ENCODE peak calls at places on chromosomes 11 and 22, in seven cellular contexts. D, I, A, F, E, N and J are unnamed samples.

GRCh38 chr22:39012525-39013516 is 1.2 kb upstream of the APOBEC3C start:
- DNase-seq in F (no peak), E (no peak), N (no peak), A (no peak), I (no peak), D (no peak), J (no peak)

GRCh38 chr11:129972596-129972995 is 30.0 kb downstream of the PRDM10 start:
- DNase-seq in D (peak; percentile 23), A (no peak), E (no peak), F (no peak), N (no peak), I (no peak), J (no peak)

GRCh38 chr22:38696606-38697005 is 4.1 kb downstream of the JOSD1 start:
- DNase-seq in F (peak; percentile 41), I (no peak), A (peak; percentile 61), D (no peak), N (no peak), E (no peak), J (peak; percentile 80)

GRCh38 chr11:112555491-112556364 is 295.1 kb upstream of the PLET1 start:
- DNase-seq in I (peak; percentile 48), D (peak; percentile 54), N (peak; percentile 63), E (no peak), A (peak; percentile 12), F (peak; percentile 39), J (peak; percentile 16)

GRCh38 chr11:45906965-45907591 is at the start of gene FREY1:
- DNase-seq in I (no peak), F (no peak), A (no peak), N (peak; percentile 60), D (no peak), E (no peak), J (no peak)

GRCh38 chr22:23547818-23548500 is 32.1 kb downstream of the IGLL1 start:
- DNase-seq in D (no peak), I (no peak), A (no peak), E (no peak), N (no peak), F (no peak), J (no peak)

GRCh38 chr11:59174664-59175033 is 2.7 kb downstream of the DTX4 start:
- DNase-seq in N (no peak), A (peak; percentile 24), F (no peak), E (no peak), I (no peak), D (no peak), J (no peak)

GRCh38 chr22:45923812-45924211 is 53.1 kb downstream of the WNT7B start:
- DNase-seq in F (no peak), E (no peak), D (no peak), I (no peak), A (no peak), N (peak; percentile 75), J (no peak)

GRCh38 chr11:60625262-60625661 is 74.2 kb upstream of the MS4A8 start:
- DNase-seq in N (peak; percentile 72), A (peak; percentile 24), E (no peak), F (no peak), D (no peak), I (no peak), J (peak; percentile 70)

GRCh38 chr11:35553831-35554230 is 28.4 kb upstream of the PAMR1 start:
- DNase-seq in D (no peak), E (no peak), N (no peak), F (no peak), A (peak; percentile 2), I (no peak), J (peak; percentile 84)

GRCh38 chr11:111541209-111542061 is 915 bp downstream of the LAYN start:
- DNase-seq in A (no peak), E (no peak), F (no peak), N (peak; percentile 34), I (peak; percentile 46), D (peak; percentile 9), J (peak; percentile 40)

GRCh38 chr11:1937616-1938342 is 9.4 kb upstream of the MRPL23 start:
- DNase-seq in D (no peak), I (no peak), A (no peak), E (no peak), N (no peak), F (peak; percentile 14), J (no peak)

GRCh38 chr22:44753189-44754042 is 1.0 kb downstream of the ARHGAP8 start:
- DNase-seq in I (no peak), E (no peak), D (no peak), F (no peak), A (no peak), N (peak; percentile 36), J (peak; percentile 55)

GRCh38 chr11:127259118-127259517 is 258.5 kb upstream of the KIRREL3 start:
- DNase-seq in I (no peak), N (no peak), D (no peak), E (no peak), F (no peak), A (no peak), J (no peak)

GRCh38 chr11:110850846-110851245 is 138.6 kb upstream of the ARHGAP20 start:
- DNase-seq in E (no peak), I (no peak), N (no peak), F (no peak), D (no peak), A (no peak), J (no peak)

GRCh38 chr11:17013548-17014320 is 480 bp downstream of the PLEKHA7 start:
- DNase-seq in I (no peak), D (peak; percentile 3), N (peak; percentile 75), F (no peak), A (no peak), E (no peak), J (no peak)

GRCh38 chr11:35144103-35144741 is 5.3 kb downstream of the CD44 start:
- DNase-seq in A (no peak), D (no peak), E (no peak), I (no peak), N (no peak), F (peak; percentile 77), J (peak; percentile 53)

GRCh38 chr11:72856551-72857342 is 42.5 kb downstream of the ATG16L2 start:
- DNase-seq in D (no peak), F (no peak), I (no peak), E (no peak), N (no peak), A (no peak), J (no peak)

GRCh38 chr22:50612715-50613221 is 12.2 kb downstream of the MAPK8IP2 start:
- DNase-seq in N (peak; percentile 16), E (no peak), F (no peak), D (no peak), I (no peak), A (no peak), J (no peak)

GRCh38 chr11:100727410-100727809 is 40.3 kb downstream of the ARHGAP42 start:
- DNase-seq in F (no peak), N (no peak), A (no peak), E (no peak), D (no peak), I (peak; percentile 52), J (peak; percentile 63)

GRCh38 chr11:119673389-119674336 is 55.3 kb downstream of the NECTIN1 start:
- DNase-seq in D (no peak), F (no peak), I (no peak), N (peak; percentile 40), A (no peak), E (no peak), J (no peak)

GRCh38 chr11:108511851-108512474 is 13.8 kb upstream of the POGLUT3 start:
- DNase-seq in I (no peak), N (no peak), E (no peak), F (no peak), D (no peak), A (peak; percentile 23), J (peak; percentile 76)
- H3K27ac ChIP-seq in I (no peak overlapping the region), N (no peak overlapping the region), E (no peak overlapping the region), F (no peak overlapping the region), D (no peak overlapping the region), A (no peak overlapping the region), J (no peak overlapping the region)

GRCh38 chr11:75432911-75433321 is at the start of gene KLHL35:
- DNase-seq in F (no peak), A (no peak), D (no peak), N (no peak), E (no peak), I (no peak), J (no peak)

GRCh38 chr11:75430692-75431532 is 2.1 kb downstream of the KLHL35 start:
- DNase-seq in D (no peak), A (no peak), F (no peak), E (no peak), I (no peak), N (no peak), J (no peak)

GRCh38 chr11:75433443-75433842 is 440 bp upstream of the KLHL35 start:
- DNase-seq in I (no peak), A (no peak), D (no peak), N (no peak), E (no peak), F (no peak), J (no peak)

GRCh38 chr11:75429902-75430691 is 2.9 kb downstream of the KLHL35 start:
- DNase-seq in E (peak; percentile 44), A (peak; percentile 76), N (peak; percentile 77), D (no peak), F (peak; percentile 59), I (peak; percentile 60), J (peak; percentile 27)

GRCh38 chr11:75431533-75432525 is 1.2 kb downstream of the KLHL35 start:
- DNase-seq in I (no peak), D (no peak), F (no peak), N (peak; percentile 38), E (no peak), A (peak; percentile 32), J (no peak)
- H3K27ac ChIP-seq in I (no peak overlapping the region), D (no peak overlapping the region), F (no peak overlapping the region), N (no peak overlapping the region), E (no peak overlapping the region), A (no peak overlapping the region), J (no peak overlapping the region)

GRCh38 chr11:66624450-66624849 is 8.0 kb downstream of the RBM14 start:
- DNase-seq in A (no peak), F (no peak), D (no peak), E (no peak), N (no peak), I (no peak), J (no peak)
- H3K27ac ChIP-seq in A (no peak overlapping the region), F (no peak overlapping the region), D (no peak overlapping the region), E (no peak overlapping the region), N (no peak overlapping the region), I (no peak overlapping the region), J (no peak overlapping the region)

DNA sequence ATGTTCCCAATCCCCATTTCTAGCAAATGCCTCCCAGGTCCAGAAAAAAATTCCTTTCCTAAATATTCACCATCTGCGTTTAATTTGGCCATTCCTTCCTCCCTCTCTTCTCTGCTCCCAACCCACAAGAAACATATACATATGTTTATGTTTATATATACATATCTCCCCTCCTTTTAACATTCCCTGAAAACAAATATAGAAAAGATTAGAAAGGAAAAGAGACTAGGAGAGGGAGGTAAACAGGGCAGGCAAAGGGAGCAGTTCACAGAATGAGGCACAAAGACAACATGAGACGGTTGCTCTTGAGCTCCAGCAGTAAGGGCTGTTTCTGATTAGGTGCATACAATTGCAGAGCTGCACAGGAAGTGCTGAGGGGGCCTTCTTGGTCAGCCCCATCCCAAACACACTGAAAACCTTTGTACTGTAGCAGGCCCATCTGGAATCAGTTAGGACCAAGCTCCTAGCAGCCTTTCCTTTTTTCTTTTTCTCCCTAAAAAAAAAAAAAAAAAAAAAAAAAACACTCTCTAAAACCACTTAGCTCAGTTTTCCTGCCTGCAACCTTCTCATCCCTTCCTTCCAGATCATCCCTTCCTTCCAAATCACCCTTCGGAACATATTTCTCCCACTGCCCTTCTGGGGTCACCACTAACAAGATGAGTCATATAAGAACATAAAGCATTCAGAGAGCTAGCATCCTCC is 57.1 kb downstream of the RBFOX2 start:
- DNase-seq in I (no peak), N (no peak), F (no peak), E (no peak), D (no peak), A (no peak), J (peak; percentile 41)
- H3K27ac ChIP-seq in I (peak overlapping the region; percentile 80), N (peak overlapping the region; percentile 85), F (no peak overlapping the region), E (peak overlapping the region; percentile 87), D (no peak overlapping the region), A (no peak overlapping the region), J (peak overlapping the region; percentile 66)